ENCODE peak calls at places on chromosomes 3 and 15, in four cellular contexts. One of them, this sample, is unnamed.

GRCh38 chr3:111749171-111750170 is 109.6 kb upstream of the PHLDB2 start:
- DNase-seq in H1: no peak
- DNase-seq in PC-3: no peak
- DNase-seq in neural progenitor cell: no peak
- DNase-seq in this sample: no peak

GRCh38 chr15:54374184-54374947 is 396.1 kb downstream of the UNC13C start:
- DNase-seq in H1: no peak
- DNase-seq in PC-3: no peak
- DNase-seq in neural progenitor cell: peak; percentile 3
- DNase-seq in this sample: no peak

GRCh38 chr3:15064299-15064834 is 748 bp downstream of the MRPS25 start:
- DNase-seq in H1: no peak
- DNase-seq in PC-3: peak; percentile 32
- DNase-seq in neural progenitor cell: peak; percentile 18
- DNase-seq in this sample: peak; percentile 28

GRCh38 chr3:108301695-108302404 is 5.5 kb downstream of the HHLA2 start:
- DNase-seq in H1: no peak
- DNase-seq in PC-3: peak; percentile 51
- DNase-seq in neural progenitor cell: no peak
- DNase-seq in this sample: peak; percentile 73

GRCh38 chr3:123606527-123606926 is 21.7 kb upstream of the HACD2 start:
- DNase-seq in H1: no peak
- DNase-seq in PC-3: no peak
- DNase-seq in neural progenitor cell: no peak
- DNase-seq in this sample: no peak

GRCh38 chr3:146834917-146835316 is 229.8 kb upstream of the PLSCR5 start:
- DNase-seq in H1: no peak
- DNase-seq in PC-3: no peak
- DNase-seq in neural progenitor cell: no peak
- DNase-seq in this sample: no peak

GRCh38 chr3:62229908-62230307 is 143.4 kb downstream of the FEZF2 start:
- DNase-seq in H1: no peak
- DNase-seq in PC-3: peak; percentile 8
- DNase-seq in neural progenitor cell: peak; percentile 31
- DNase-seq in this sample: peak; percentile 9

GRCh38 chr3:129632056-129632455 is 25.6 kb upstream of the PLXND1 start:
- DNase-seq in H1: no peak
- DNase-seq in PC-3: no peak
- DNase-seq in neural progenitor cell: no peak
- DNase-seq in this sample: no peak

GRCh38 chr15:68699881-68700394 is 120.8 kb downstream of the ANP32A start:
- DNase-seq in H1: no peak
- DNase-seq in PC-3: no peak
- DNase-seq in neural progenitor cell: no peak
- DNase-seq in this sample: no peak

GRCh38 chr3:52028572-52028971 is 27.8 kb downstream of the DUSP7 start:
- DNase-seq in H1: no peak
- DNase-seq in PC-3: peak; percentile 20
- DNase-seq in neural progenitor cell: no peak
- DNase-seq in this sample: peak; percentile 49

GRCh38 chr3:127673191-127674098 is 693 bp downstream of the ABTB1 start:
- DNase-seq in H1: no peak
- DNase-seq in PC-3: peak; percentile 19
- DNase-seq in neural progenitor cell: peak; percentile 58
- DNase-seq in this sample: no peak

GRCh38 chr15:89745131-89745530 is 5.9 kb downstream of the MESP1 start:
- DNase-seq in H1: no peak
- DNase-seq in PC-3: no peak
- DNase-seq in neural progenitor cell: no peak
- DNase-seq in this sample: no peak

GRCh38 chr15:35306361-35306981 is 221.4 kb upstream of the NANOGP8 start:
- DNase-seq in H1: no peak
- DNase-seq in PC-3: peak; percentile 48
- DNase-seq in neural progenitor cell: no peak
- DNase-seq in this sample: peak; percentile 68

GRCh38 chr3:51929420-51930003 is 12.2 kb downstream of the RRP9 start:
- DNase-seq in H1: no peak
- DNase-seq in PC-3: peak; percentile 27
- DNase-seq in neural progenitor cell: peak; percentile 53
- DNase-seq in this sample: no peak

GRCh38 chr3:21942328-21942727 is 191.3 kb upstream of the ZNF385D start:
- DNase-seq in H1: no peak
- DNase-seq in PC-3: peak; percentile 96
- DNase-seq in neural progenitor cell: no peak
- DNase-seq in this sample: peak; percentile 8

GRCh38 chr3:140292684-140293083 is 357.7 kb downstream of the CLSTN2 start:
- DNase-seq in H1: no peak
- DNase-seq in PC-3: peak; percentile 28
- DNase-seq in neural progenitor cell: no peak
- DNase-seq in this sample: peak; percentile 75

GRCh38 chr15:75200765-75201608 is 695 bp upstream of the C15orf39 start:
- DNase-seq in H1: peak; percentile 63
- DNase-seq in PC-3: peak; percentile 76
- DNase-seq in neural progenitor cell: peak; percentile 38
- DNase-seq in this sample: peak; percentile 86

GRCh38 chr3:151976211-151977050 is 103.0 kb downstream of the SUCNR1 start:
- DNase-seq in H1: no peak
- DNase-seq in PC-3: peak; percentile 98
- DNase-seq in neural progenitor cell: no peak
- DNase-seq in this sample: peak; percentile 93

GRCh38 chr15:91915576-91915975 is 62.1 kb downstream of the SLCO3A1 start:
- DNase-seq in H1: no peak
- DNase-seq in PC-3: no peak
- DNase-seq in neural progenitor cell: no peak
- DNase-seq in this sample: no peak

GRCh38 chr3:10950476-10951294 is 41.9 kb upstream of the SLC6A1 start:
- DNase-seq in H1: no peak
- DNase-seq in PC-3: peak; percentile 67
- DNase-seq in neural progenitor cell: peak; percentile 54
- DNase-seq in this sample: peak; percentile 37

GRCh38 chr15:89666147-89666857 is 11.0 kb upstream of the KIF7 start:
- DNase-seq in H1: no peak
- DNase-seq in PC-3: no peak
- DNase-seq in neural progenitor cell: no peak
- DNase-seq in this sample: no peak

GRCh38 chr3:27613846-27614500 is 108.2 kb downstream of the EOMES start:
- DNase-seq in H1: no peak
- DNase-seq in PC-3: no peak
- DNase-seq in neural progenitor cell: no peak
- DNase-seq in this sample: no peak

GRCh38 chr3:14565791-14566588 is 25.8 kb upstream of the GRIP2 start:
- DNase-seq in H1: no peak
- DNase-seq in PC-3: peak; percentile 50
- DNase-seq in neural progenitor cell: no peak
- DNase-seq in this sample: peak; percentile 47

GRCh38 chr3:49098429-49098828 is 4.6 kb upstream of the QRICH1 start:
- DNase-seq in H1: no peak
- DNase-seq in PC-3: no peak
- DNase-seq in neural progenitor cell: no peak
- DNase-seq in this sample: no peak

GRCh38 chr3:182201769-182202168 is 490.0 kb downstream of the SOX2 start:
- DNase-seq in H1: no peak
- DNase-seq in PC-3: no peak
- DNase-seq in neural progenitor cell: no peak
- DNase-seq in this sample: no peak

GRCh38 chr3:190119734-190120133 is 963 bp downstream of the P3H2 start:
- DNase-seq in H1: no peak
- DNase-seq in PC-3: no peak
- DNase-seq in neural progenitor cell: no peak
- DNase-seq in this sample: no peak

GRCh38 chr3:190121061-190121765 is 516 bp upstream of the P3H2 start:
- DNase-seq in H1: no peak
- DNase-seq in PC-3: no peak
- DNase-seq in neural progenitor cell: no peak
- DNase-seq in this sample: no peak

GRCh38 chr3:190120161-190121060 is at the start of gene P3H2:
- DNase-seq in H1: peak; percentile 84
- DNase-seq in PC-3: peak; percentile 92
- DNase-seq in neural progenitor cell: peak; percentile 95
- DNase-seq in this sample: peak; percentile 92

GRCh38 chr3:190116551-190117067 is 4.1 kb downstream of the P3H2 start:
- DNase-seq in H1: no peak
- DNase-seq in PC-3: peak; percentile 30
- DNase-seq in neural progenitor cell: no peak
- DNase-seq in this sample: peak; percentile 88

DNA sequence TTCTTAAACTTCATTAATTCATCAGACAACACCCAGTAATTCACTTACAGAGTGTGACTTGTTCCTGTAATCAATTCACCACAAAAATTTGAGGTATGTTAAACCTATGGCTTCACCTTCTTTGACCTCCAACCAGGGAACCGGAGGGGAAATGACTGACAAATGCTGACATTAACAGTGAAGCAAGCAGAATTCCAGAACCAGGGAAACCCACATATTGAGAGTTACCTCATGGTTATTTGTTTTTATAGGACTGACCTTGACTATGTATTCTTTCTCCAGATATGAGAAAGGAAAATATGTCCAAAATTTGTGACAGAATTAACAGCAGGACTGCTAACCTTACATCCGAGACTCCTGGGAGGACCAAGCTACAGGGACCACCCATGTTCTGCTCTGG is 2.7 kb downstream of the P3H2 start:
- DNase-seq in H1: no peak
- DNase-seq in PC-3: no peak
- DNase-seq in neural progenitor cell: no peak
- DNase-seq in this sample: no peak
- H3K4me3 ChIP-seq in H1: peak overlapping the region; percentile 47
- H3K4me3 ChIP-seq in PC-3: no peak overlapping the region
- H3K4me3 ChIP-seq in neural progenitor cell: no peak overlapping the region
- H3K4me3 ChIP-seq in this sample: peak overlapping the region; percentile 59

DNA sequence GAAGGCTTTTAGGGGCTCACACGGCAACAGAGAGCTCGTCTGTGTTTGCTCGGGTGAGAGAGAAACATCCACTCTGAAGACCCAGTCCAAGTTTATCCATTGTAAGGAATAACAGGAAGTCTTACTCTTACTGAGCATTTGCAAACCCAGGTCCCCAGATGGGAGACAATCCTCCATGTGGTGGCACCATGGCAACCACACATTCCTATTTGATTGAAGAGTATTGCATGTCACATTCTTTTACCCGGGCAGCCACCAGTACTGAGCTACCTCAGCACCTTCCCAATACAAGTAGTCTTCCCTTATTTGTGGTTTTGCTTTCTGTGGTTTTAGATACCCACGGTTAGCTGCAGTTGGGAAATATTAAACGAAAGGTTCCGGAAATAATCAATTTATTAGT is 302.9 kb upstream of the RASGRP1 start:
- DNase-seq in H1: no peak
- DNase-seq in PC-3: no peak
- DNase-seq in neural progenitor cell: no peak
- DNase-seq in this sample: no peak
- H3K4me2 ChIP-seq in H1: no peak overlapping the region
- H3K4me2 ChIP-seq in PC-3: no peak overlapping the region
- H3K4me2 ChIP-seq in neural progenitor cell: no peak overlapping the region
- H3K4me2 ChIP-seq in this sample: no peak overlapping the region

DNA sequence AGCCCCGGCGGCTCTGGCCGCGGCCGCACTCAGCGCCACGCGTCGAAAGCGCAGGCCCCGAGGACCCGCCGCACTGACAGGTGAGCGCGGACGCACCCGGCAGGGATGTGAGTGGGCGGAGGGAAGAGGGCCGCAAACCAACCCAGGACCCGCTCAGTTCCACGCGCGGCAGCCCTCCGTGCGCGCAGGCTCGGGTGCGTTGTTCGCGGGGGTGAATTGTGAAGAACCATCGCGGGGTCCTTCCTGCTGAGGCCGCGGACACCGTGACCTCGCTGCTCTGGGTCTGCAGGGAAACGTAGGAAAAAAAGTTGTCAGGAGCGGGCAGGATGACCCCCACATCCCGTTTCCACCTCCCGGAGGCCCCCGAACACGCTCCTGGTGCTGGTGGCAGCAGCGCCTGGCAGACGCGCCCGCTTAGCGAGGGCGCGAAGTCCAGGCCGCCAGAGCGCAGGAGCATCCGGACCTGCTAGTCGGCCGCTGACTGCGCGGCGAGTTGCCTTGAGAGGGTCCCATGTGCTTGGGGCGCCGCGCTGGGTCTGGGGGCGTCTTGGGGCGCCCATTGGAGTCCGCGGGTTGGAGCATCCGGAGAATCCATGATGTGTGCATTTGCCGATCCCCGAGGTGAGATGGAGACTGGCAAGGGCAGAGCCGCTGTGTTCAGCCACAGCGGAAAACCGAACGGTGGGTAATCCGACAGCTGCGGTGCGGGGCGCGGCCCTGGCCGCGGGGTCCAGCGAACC is 448 bp downstream of the GREM1 start:
- DNase-seq in H1: no peak
- DNase-seq in PC-3: no peak
- DNase-seq in neural progenitor cell: peak; percentile 76
- DNase-seq in this sample: peak; percentile 32
- H3K4me3 ChIP-seq in H1: peak overlapping the region; percentile 64
- H3K4me3 ChIP-seq in PC-3: peak overlapping the region; percentile 64
- H3K4me3 ChIP-seq in neural progenitor cell: peak overlapping the region; percentile 45
- H3K4me3 ChIP-seq in this sample: no peak overlapping the region

GRCh38 chr3:71568217-71568616 is 15.3 kb downstream of the FOXP1 start:
- DNase-seq in H1: no peak
- DNase-seq in PC-3: no peak
- DNase-seq in neural progenitor cell: no peak
- DNase-seq in this sample: no peak
- H3K4me2 ChIP-seq in H1: no peak overlapping the region
- H3K4me2 ChIP-seq in PC-3: no peak overlapping the region
- H3K4me2 ChIP-seq in neural progenitor cell: no peak overlapping the region
- H3K4me2 ChIP-seq in this sample: no peak overlapping the region

GRCh38 chr15:83109532-83109931 is 2.1 kb downstream of the TM6SF1 start:
- DNase-seq in H1: no peak
- DNase-seq in PC-3: no peak
- DNase-seq in neural progenitor cell: no peak
- DNase-seq in this sample: no peak

GRCh38 chr15:83110361-83110760 is 2.9 kb downstream of the TM6SF1 start:
- DNase-seq in H1: no peak
- DNase-seq in PC-3: no peak
- DNase-seq in neural progenitor cell: no peak
- DNase-seq in this sample: no peak

GRCh38 chr15:83106994-83107840 is at the start of gene TM6SF1:
- DNase-seq in H1: no peak
- DNase-seq in PC-3: no peak
- DNase-seq in neural progenitor cell: peak; percentile 46
- DNase-seq in this sample: no peak

GRCh38 chr15:83107841-83108181 is 366 bp downstream of the TM6SF1 start:
- DNase-seq in H1: no peak
- DNase-seq in PC-3: no peak
- DNase-seq in neural progenitor cell: no peak
- DNase-seq in this sample: no peak

GRCh38 chr15:83108266-83109219 is 1.1 kb downstream of the TM6SF1 start:
- DNase-seq in H1: no peak
- DNase-seq in PC-3: no peak
- DNase-seq in neural progenitor cell: no peak
- DNase-seq in this sample: no peak
- H3K4me3 ChIP-seq in H1: peak overlapping the region; percentile 68
- H3K4me3 ChIP-seq in PC-3: no peak overlapping the region
- H3K4me3 ChIP-seq in neural progenitor cell: no peak overlapping the region
- H3K4me3 ChIP-seq in this sample: no peak overlapping the region